ENCODE peak calls at places on chromosomes 1 and 21, in five cellular contexts. One of them, this sample, is unnamed.

GRCh38 chr1:43367026-43367903 is 546 bp downstream of the ELOVL1 start:
- DNase-seq in IMR-90: no peak
- DNase-seq in H1: peak
- DNase-seq in neuronal stem cell: no peak
- DNase-seq in mesenchymal stem cell: peak
- DNase-seq in this sample: no peak

GRCh38 chr1:176843352-176844297 is 320.9 kb downstream of the ASTN1 start:
- DNase-seq in H1: no peak
- DNase-seq in IMR-90: peak
- DNase-seq in neuronal stem cell: peak
- DNase-seq in mesenchymal stem cell: peak
- DNase-seq in this sample: no peak

GRCh38 chr1:211789641-211790464 is 40.7 kb downstream of the LPGAT1 start:
- DNase-seq in H1: no peak
- DNase-seq in IMR-90: no peak
- DNase-seq in mesenchymal stem cell: no peak
- DNase-seq in neuronal stem cell: no peak
- DNase-seq in this sample: no peak

GRCh38 chr1:203906932-203907331 is 45.5 kb downstream of the SNRPE start:
- DNase-seq in neuronal stem cell: no peak
- DNase-seq in mesenchymal stem cell: peak
- DNase-seq in IMR-90: peak
- DNase-seq in H1: no peak
- DNase-seq in this sample: no peak

GRCh38 chr1:206469933-206470691 is at the start of gene IKBKE:
- DNase-seq in H1: peak
- DNase-seq in IMR-90: peak
- DNase-seq in mesenchymal stem cell: peak
- DNase-seq in neuronal stem cell: no peak
- DNase-seq in this sample: peak

GRCh38 chr1:180644526-180645206 is 12.8 kb downstream of the XPR1 start:
- DNase-seq in mesenchymal stem cell: no peak
- DNase-seq in neuronal stem cell: no peak
- DNase-seq in H1: no peak
- DNase-seq in IMR-90: no peak
- DNase-seq in this sample: no peak

GRCh38 chr1:51265618-51266017 is 29.5 kb downstream of the RNF11 start:
- DNase-seq in IMR-90: no peak
- DNase-seq in mesenchymal stem cell: peak
- DNase-seq in neuronal stem cell: no peak
- DNase-seq in H1: no peak
- DNase-seq in this sample: no peak

GRCh38 chr21:14877581-14878228 is 187.1 kb downstream of the NRIP1 start:
- DNase-seq in mesenchymal stem cell: no peak
- DNase-seq in H1: no peak
- DNase-seq in neuronal stem cell: no peak
- DNase-seq in IMR-90: peak
- DNase-seq in this sample: no peak

GRCh38 chr1:116690809-116691323 is 23.3 kb upstream of the IGSF3 start:
- DNase-seq in H1: no peak
- DNase-seq in mesenchymal stem cell: no peak
- DNase-seq in IMR-90: no peak
- DNase-seq in neuronal stem cell: no peak
- DNase-seq in this sample: no peak

GRCh38 chr1:65477414-65478378 is 57.2 kb downstream of the LEPR start:
- DNase-seq in IMR-90: no peak
- DNase-seq in neuronal stem cell: no peak
- DNase-seq in H1: no peak
- DNase-seq in mesenchymal stem cell: no peak
- DNase-seq in this sample: no peak

GRCh38 chr21:45769239-45769758 is 125.8 kb downstream of the PCBP3 start:
- DNase-seq in IMR-90: no peak
- DNase-seq in neuronal stem cell: no peak
- DNase-seq in H1: no peak
- DNase-seq in mesenchymal stem cell: no peak
- DNase-seq in this sample: no peak

GRCh38 chr1:114023377-114023776 is 44.1 kb downstream of the OLFML3 start:
- DNase-seq in neuronal stem cell: no peak
- DNase-seq in mesenchymal stem cell: no peak
- DNase-seq in H1: no peak
- DNase-seq in IMR-90: no peak
- DNase-seq in this sample: no peak

GRCh38 chr1:151720190-151720953 is 950 bp upstream of the RIIAD1 start:
- DNase-seq in H1: no peak
- DNase-seq in IMR-90: peak
- DNase-seq in neuronal stem cell: no peak
- DNase-seq in mesenchymal stem cell: peak
- DNase-seq in this sample: no peak

GRCh38 chr1:67889940-67890567 is 56.8 kb upstream of the GNG12 start:
- DNase-seq in mesenchymal stem cell: peak
- DNase-seq in H1: no peak
- DNase-seq in neuronal stem cell: no peak
- DNase-seq in IMR-90: peak
- DNase-seq in this sample: no peak

GRCh38 chr1:59061876-59062275 is 235.0 kb upstream of the FGGY start:
- DNase-seq in mesenchymal stem cell: peak
- DNase-seq in H1: no peak
- DNase-seq in neuronal stem cell: no peak
- DNase-seq in IMR-90: peak
- DNase-seq in this sample: no peak

GRCh38 chr1:73673980-73674379 is 524.0 kb downstream of the LRRIQ3 start:
- DNase-seq in IMR-90: no peak
- DNase-seq in mesenchymal stem cell: no peak
- DNase-seq in neuronal stem cell: no peak
- DNase-seq in H1: no peak
- DNase-seq in this sample: no peak

GRCh38 chr1:115230281-115230680 is 107.8 kb downstream of the NGF start:
- DNase-seq in mesenchymal stem cell: no peak
- DNase-seq in H1: no peak
- DNase-seq in neuronal stem cell: no peak
- DNase-seq in IMR-90: no peak
- DNase-seq in this sample: no peak

GRCh38 chr21:35488941-35489340 is 439.8 kb upstream of the RUNX1 start:
- DNase-seq in neuronal stem cell: no peak
- DNase-seq in IMR-90: no peak
- DNase-seq in mesenchymal stem cell: no peak
- DNase-seq in H1: no peak
- DNase-seq in this sample: no peak

GRCh38 chr1:15153842-15154479 is 414 bp downstream of the TMEM51 start:
- DNase-seq in H1: peak
- DNase-seq in mesenchymal stem cell: peak
- DNase-seq in neuronal stem cell: peak
- DNase-seq in IMR-90: peak
- DNase-seq in this sample: peak

GRCh38 chr1:26618561-26618960 is 77.3 kb upstream of the ARID1A start:
- DNase-seq in IMR-90: no peak
- DNase-seq in H1: no peak
- DNase-seq in mesenchymal stem cell: no peak
- DNase-seq in neuronal stem cell: no peak
- DNase-seq in this sample: no peak

GRCh38 chr1:93666613-93667384 is 14.8 kb downstream of the BCAR3 start:
- DNase-seq in mesenchymal stem cell: no peak
- DNase-seq in neuronal stem cell: no peak
- DNase-seq in H1: no peak
- DNase-seq in IMR-90: peak
- DNase-seq in this sample: peak

GRCh38 chr1:178659789-178660208 is 65.2 kb upstream of the RALGPS2 start:
- DNase-seq in IMR-90: no peak
- DNase-seq in mesenchymal stem cell: no peak
- DNase-seq in neuronal stem cell: no peak
- DNase-seq in H1: no peak
- DNase-seq in this sample: no peak

GRCh38 chr1:18091660-18092446 is 15.7 kb upstream of the IGSF21 start:
- DNase-seq in mesenchymal stem cell: no peak
- DNase-seq in H1: no peak
- DNase-seq in IMR-90: peak
- DNase-seq in neuronal stem cell: no peak
- DNase-seq in this sample: no peak

GRCh38 chr21:43865471-43866181 is 603 bp downstream of the AGPAT3 start:
- DNase-seq in IMR-90: peak
- DNase-seq in mesenchymal stem cell: peak
- DNase-seq in neuronal stem cell: no peak
- DNase-seq in H1: peak
- DNase-seq in this sample: no peak

GRCh38 chr1:174398246-174398645 is 49.5 kb upstream of the GPR52 start:
- DNase-seq in IMR-90: peak
- DNase-seq in H1: no peak
- DNase-seq in neuronal stem cell: no peak
- DNase-seq in mesenchymal stem cell: peak
- DNase-seq in this sample: no peak

GRCh38 chr1:47637111-47637685 is 199.4 kb downstream of the FOXD2 start:
- DNase-seq in neuronal stem cell: no peak
- DNase-seq in IMR-90: no peak
- DNase-seq in H1: no peak
- DNase-seq in mesenchymal stem cell: no peak
- DNase-seq in this sample: no peak

GRCh38 chr21:31354604-31355443 is 10.8 kb upstream of the TIAM1 start:
- DNase-seq in IMR-90: peak
- DNase-seq in neuronal stem cell: no peak
- DNase-seq in mesenchymal stem cell: peak
- DNase-seq in H1: no peak
- DNase-seq in this sample: no peak

GRCh38 chr1:173409613-173410012 is 67.5 kb upstream of the PRDX6 start:
- DNase-seq in IMR-90: peak
- DNase-seq in neuronal stem cell: no peak
- DNase-seq in mesenchymal stem cell: no peak
- DNase-seq in H1: no peak
- DNase-seq in this sample: no peak

GRCh38 chr1:209370616-209371015 is 212.9 kb upstream of the CAMK1G start:
- DNase-seq in mesenchymal stem cell: no peak
- DNase-seq in H1: no peak
- DNase-seq in neuronal stem cell: no peak
- DNase-seq in IMR-90: no peak
- DNase-seq in this sample: no peak

GRCh38 chr1:232038704-232039103 is 412.1 kb downstream of the DISC1 start:
- DNase-seq in H1: no peak
- DNase-seq in IMR-90: no peak
- DNase-seq in mesenchymal stem cell: peak
- DNase-seq in neuronal stem cell: no peak
- DNase-seq in this sample: no peak

GRCh38 chr21:46063734-46064680 is 33.9 kb upstream of the COL6A2 start:
- DNase-seq in IMR-90: no peak
- DNase-seq in mesenchymal stem cell: no peak
- DNase-seq in H1: no peak
- DNase-seq in neuronal stem cell: no peak
- DNase-seq in this sample: peak

GRCh38 chr1:62230724-62231123 is 36.1 kb downstream of the L1TD1 start:
- DNase-seq in neuronal stem cell: no peak
- DNase-seq in H1: no peak
- DNase-seq in mesenchymal stem cell: peak
- DNase-seq in IMR-90: peak
- DNase-seq in this sample: no peak

GRCh38 chr1:98049370-98050115 is 128.7 kb upstream of the DPYD start:
- DNase-seq in neuronal stem cell: no peak
- DNase-seq in H1: peak
- DNase-seq in IMR-90: peak
- DNase-seq in mesenchymal stem cell: no peak
- DNase-seq in this sample: peak

GRCh38 chr1:156510709-156511108 is 10.1 kb upstream of the MEF2D start:
- DNase-seq in H1: no peak
- DNase-seq in mesenchymal stem cell: no peak
- DNase-seq in neuronal stem cell: no peak
- DNase-seq in IMR-90: peak
- DNase-seq in this sample: no peak

GRCh38 chr1:112665857-112666256 is 8.6 kb upstream of the MOV10 start:
- DNase-seq in H1: no peak
- DNase-seq in neuronal stem cell: no peak
- DNase-seq in IMR-90: no peak
- DNase-seq in mesenchymal stem cell: no peak
- DNase-seq in this sample: no peak

GRCh38 chr1:22332166-22332717 is 119.4 kb upstream of the ZBTB40 start:
- DNase-seq in H1: no peak
- DNase-seq in neuronal stem cell: no peak
- DNase-seq in mesenchymal stem cell: peak
- DNase-seq in IMR-90: no peak
- DNase-seq in this sample: no peak

GRCh38 chr1:231032963-231033362 is 7.1 kb downstream of the FAM89A start:
- DNase-seq in IMR-90: no peak
- DNase-seq in mesenchymal stem cell: peak
- DNase-seq in H1: no peak
- DNase-seq in neuronal stem cell: no peak
- DNase-seq in this sample: no peak
- H3K4ac ChIP-seq in IMR-90: no peak
- H3K4ac ChIP-seq in mesenchymal stem cell: peak
- H3K4ac ChIP-seq in H1: no peak
- H3K4ac ChIP-seq in neuronal stem cell: no peak
- H3K4ac ChIP-seq in this sample: no peak

DNA sequence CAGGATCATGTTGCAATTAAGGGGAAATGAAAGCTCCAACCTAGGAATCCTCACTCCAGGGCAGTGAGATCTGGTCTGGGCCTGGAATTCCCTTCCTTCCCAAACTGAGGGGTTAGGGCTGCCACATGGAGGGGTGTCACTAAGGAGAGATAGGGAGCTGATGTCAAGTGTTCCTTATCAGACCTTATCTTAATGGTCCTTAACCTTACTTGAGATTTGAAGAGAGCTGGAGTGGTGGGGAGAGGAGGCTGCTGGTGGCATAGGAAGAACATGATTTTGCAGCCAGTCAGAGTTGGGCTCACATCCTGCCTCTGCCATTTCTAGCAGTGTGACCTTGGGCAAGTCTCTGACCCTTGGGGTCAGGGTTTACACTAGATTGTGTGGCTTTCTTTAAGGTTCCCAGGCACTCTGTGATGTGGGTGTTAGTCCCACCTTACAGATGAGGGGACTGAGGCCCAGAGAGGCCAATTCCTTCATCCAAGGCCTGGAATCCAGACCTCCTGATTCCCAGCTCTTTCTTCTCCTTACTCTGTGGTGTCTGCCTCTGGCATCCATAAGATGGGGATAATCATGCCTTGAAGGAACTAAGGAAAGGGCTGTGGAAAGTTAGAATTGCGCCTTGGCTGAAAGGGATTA is 56.3 kb upstream of the SYNC start:
- DNase-seq in mesenchymal stem cell: no peak
- DNase-seq in H1: no peak
- DNase-seq in neuronal stem cell: no peak
- DNase-seq in IMR-90: no peak
- DNase-seq in this sample: no peak
- H2AK5ac ChIP-seq in mesenchymal stem cell: peak
- H2AK5ac ChIP-seq in H1: peak
- H2AK5ac ChIP-seq in neuronal stem cell: no peak
- H2AK5ac ChIP-seq in IMR-90: no peak
- H2AK5ac ChIP-seq in this sample: no peak

GRCh38 chr1:241774017-241774416 is 74.0 kb upstream of the EXO1 start:
- DNase-seq in H1: no peak
- DNase-seq in IMR-90: no peak
- DNase-seq in mesenchymal stem cell: no peak
- DNase-seq in neuronal stem cell: no peak
- DNase-seq in this sample: no peak
- H2AFZ ChIP-seq in H1: peak
- H2AFZ ChIP-seq in IMR-90: no peak
- H2AFZ ChIP-seq in mesenchymal stem cell: no peak
- H2AFZ ChIP-seq in neuronal stem cell: no peak
- H2AFZ ChIP-seq in this sample: no peak

GRCh38 chr1:63797056-63797726 is 23.4 kb downstream of the ROR1 start:
- DNase-seq in mesenchymal stem cell: no peak
- DNase-seq in H1: no peak
- DNase-seq in neuronal stem cell: no peak
- DNase-seq in IMR-90: no peak
- DNase-seq in this sample: no peak
- H3K4ac ChIP-seq in mesenchymal stem cell: no peak
- H3K4ac ChIP-seq in H1: no peak
- H3K4ac ChIP-seq in neuronal stem cell: no peak
- H3K4ac ChIP-seq in IMR-90: no peak
- H3K4ac ChIP-seq in this sample: no peak